ENCODE peak calls at places on chromosome 21, in four cellular contexts. M, L, G and B are unnamed samples.

GRCh38 chr21:25709684-25710265 is 24.9 kb downstream of the ATP5PF start:
- DNase-seq in G (no peak), M (no peak), L (no peak), B (no peak)

GRCh38 chr21:25871566-25871965 is 136.8 kb downstream of the GABPA start:
- DNase-seq in G (no peak), L (no peak), M (no peak), B (no peak)

GRCh38 chr21:25858328-25858727 is 123.6 kb downstream of the GABPA start:
- DNase-seq in G (no peak), M (no peak), L (no peak), B (no peak)

GRCh38 chr21:28991861-28992525 is 684 bp downstream of the LTN1 start:
- DNase-seq in L (no peak), M (no peak), G (no peak), B (no peak)

GRCh38 chr21:14880922-14881321 is 183.9 kb downstream of the NRIP1 start:
- DNase-seq in M (peak; percentile 54), L (no peak), G (no peak), B (peak; percentile 73)

GRCh38 chr21:42695324-42696025 is 42.1 kb downstream of the PDE9A start:
- DNase-seq in L (no peak), G (no peak), M (peak; percentile 75), B (peak; percentile 32)

GRCh38 chr21:21622460-21623234 is 624.4 kb downstream of the NCAM2 start:
- DNase-seq in L (no peak), M (no peak), G (no peak), B (no peak)

GRCh38 chr21:40335689-40336088 is 468.5 kb downstream of the PCP4 start:
- DNase-seq in G (no peak), M (no peak), L (no peak), B (no peak)

GRCh38 chr21:42657676-42658319 is 4.4 kb downstream of the PDE9A start:
- DNase-seq in L (no peak), M (no peak), G (no peak), B (no peak)

GRCh38 chr21:28160378-28160777 is 832.3 kb downstream of the LTN1 start:
- DNase-seq in L (no peak), G (peak; percentile 70), M (peak; percentile 28), B (peak; percentile 13)

GRCh38 chr21:20024727-20025126 is 973.5 kb upstream of the NCAM2 start:
- DNase-seq in L (no peak), M (no peak), G (no peak), B (no peak)

GRCh38 chr21:42232176-42232825 is 13.4 kb downstream of the ABCG1 start:
- DNase-seq in M (no peak), G (no peak), L (no peak), B (no peak)

GRCh38 chr21:22795644-22796043 is 1797.4 kb downstream of the NCAM2 start:
- DNase-seq in G (no peak), L (no peak), M (no peak), B (no peak)

GRCh38 chr21:29481641-29482040 is 182.9 kb downstream of the BACH1 start:
- DNase-seq in G (no peak), M (peak; percentile 31), L (no peak), B (peak; percentile 52)

GRCh38 chr21:26747216-26747615 is 98.0 kb downstream of the ADAMTS1 start:
- DNase-seq in G (no peak), L (no peak), M (no peak), B (no peak)

GRCh38 chr21:31490471-31490870 is 146.4 kb upstream of the TIAM1 start:
- DNase-seq in M (no peak), L (no peak), G (no peak), B (no peak)

GRCh38 chr21:29133796-29134195 is 3.4 kb downstream of the MAP3K7CL start:
- DNase-seq in G (no peak), M (no peak), L (no peak), B (peak; percentile 72)

GRCh38 chr21:16304700-16305099 is 574.9 kb downstream of the USP25 start:
- DNase-seq in L (no peak), G (no peak), M (no peak), B (peak; percentile 28)

GRCh38 chr21:25985990-25986389 is 184.6 kb downstream of the APP start:
- DNase-seq in G (no peak), M (no peak), L (no peak), B (no peak)

GRCh38 chr21:14712121-14712520 is 166.0 kb upstream of the SAMSN1 start:
- DNase-seq in M (no peak), L (no peak), G (no peak), B (peak; percentile 92)

GRCh38 chr21:27429612-27430361 is 462.9 kb upstream of the ADAMTS5 start:
- DNase-seq in G (no peak), M (peak; percentile 75), L (no peak), B (peak; percentile 60)

GRCh38 chr21:9839011-9839661 is 682.2 kb upstream of the TPTE start:
- DNase-seq in L (peak; percentile 93), G (no peak), M (no peak), B (no peak)

GRCh38 chr21:14833952-14834351 is 230.8 kb downstream of the NRIP1 start:
- DNase-seq in M (no peak), L (no peak), G (no peak), B (no peak)

GRCh38 chr21:28550057-28550825 is 442.4 kb downstream of the LTN1 start:
- DNase-seq in L (no peak), M (no peak), G (no peak), B (no peak)

GRCh38 chr21:26389971-26390641 is 183.0 kb downstream of the CYYR1 start:
- DNase-seq in G (no peak), L (no peak), M (peak; percentile 26), B (peak; percentile 58)

GRCh38 chr21:41593784-41594138 is 85.8 kb upstream of the TMPRSS2 start:
- DNase-seq in M (no peak), L (no peak), G (no peak), B (no peak)

GRCh38 chr21:26752849-26753248 is 92.4 kb downstream of the ADAMTS1 start:
- DNase-seq in M (no peak), G (no peak), L (no peak), B (no peak)

GRCh38 chr21:15667010-15667409 is 62.8 kb upstream of the USP25 start:
- DNase-seq in L (no peak), M (peak; percentile 46), G (no peak), B (peak; percentile 74)

GRCh38 chr21:41766883-41767605 is at the start of gene RIPK4:
- DNase-seq in L (no peak), M (peak; percentile 47), G (no peak), B (no peak)

GRCh38 chr21:15063081-15063820 is 1.5 kb downstream of the NRIP1 start:
- DNase-seq in G (no peak), M (no peak), L (no peak), B (peak; percentile 48)

GRCh38 chr21:25966308-25966707 is 204.3 kb downstream of the APP start:
- DNase-seq in M (no peak), G (no peak), L (no peak), B (no peak)

GRCh38 chr21:25878334-25878733 is 143.6 kb downstream of the GABPA start:
- DNase-seq in M (peak; percentile 7), L (peak; percentile 31), G (no peak), B (peak; percentile 32)

GRCh38 chr21:15682182-15682895 is 47.4 kb upstream of the USP25 start:
- DNase-seq in G (no peak), M (peak; percentile 82), L (no peak), B (peak; percentile 91)

GRCh38 chr21:30415993-30416392 is 9.7 kb downstream of the KRTAP13-3 start:
- DNase-seq in G (no peak), M (no peak), L (no peak), B (no peak)

GRCh38 chr21:22356663-22357062 is 1358.5 kb downstream of the NCAM2 start:
- DNase-seq in M (no peak), L (no peak), G (no peak), B (no peak)

GRCh38 chr21:42360317-42360716 is 6.0 kb downstream of the TFF1 start:
- DNase-seq in G (no peak), M (no peak), L (no peak), B (no peak)

GRCh38 chr21:38334866-38335265 is 78.1 kb downstream of the KCNJ15 start:
- DNase-seq in L (no peak), G (no peak), M (no peak), B (no peak)

GRCh38 chr21:38330671-38331070 is 73.9 kb downstream of the KCNJ15 start:
- DNase-seq in L (no peak), M (no peak), G (no peak), B (no peak)

GRCh38 chr21:38329176-38329575 is 72.4 kb downstream of the KCNJ15 start:
- DNase-seq in L (no peak), G (no peak), M (no peak), B (no peak)

GRCh38 chr21:38337793-38338192 is 81.0 kb downstream of the KCNJ15 start:
- DNase-seq in M (no peak), G (no peak), L (no peak), B (no peak)

GRCh38 chr21:38333290-38334272 is 76.8 kb downstream of the KCNJ15 start:
- DNase-seq in M (peak; percentile 56), L (no peak), G (no peak), B (peak; percentile 66)
- TF ChIP-seq CTCF in M (peak; percentile 44), L (no peak), G (no peak), B (peak; percentile 74)

GRCh38 chr21:17785403-17785788 is 33.8 kb downstream of the C21orf91 start:
- DNase-seq in G (no peak), M (no peak), L (no peak), B (no peak)
- H3K4me3 ChIP-seq in G (no peak overlapping the region), M (no peak overlapping the region), L (no peak overlapping the region), B (no peak overlapping the region)

GRCh38 chr21:43728467-43729390 is 9.8 kb downstream of the PDXK start:
- DNase-seq in G (peak; percentile 99), M (peak; percentile 99), L (peak; percentile 97), B (peak; percentile 99)
- TF ChIP-seq CTCF in G (peak; percentile 56), M (no peak), L (peak; percentile 46), B (peak; percentile 51)

GRCh38 chr21:37006243-37006520 is 320 bp upstream of the RIPPLY3 start:
- DNase-seq in L (no peak), G (no peak), M (no peak), B (no peak)
- H3K4me3 ChIP-seq in L (peak overlapping the region; percentile 53), G (peak overlapping the region; percentile 25), M (peak overlapping the region; percentile 41), B (peak overlapping the region; percentile 47)

DNA sequence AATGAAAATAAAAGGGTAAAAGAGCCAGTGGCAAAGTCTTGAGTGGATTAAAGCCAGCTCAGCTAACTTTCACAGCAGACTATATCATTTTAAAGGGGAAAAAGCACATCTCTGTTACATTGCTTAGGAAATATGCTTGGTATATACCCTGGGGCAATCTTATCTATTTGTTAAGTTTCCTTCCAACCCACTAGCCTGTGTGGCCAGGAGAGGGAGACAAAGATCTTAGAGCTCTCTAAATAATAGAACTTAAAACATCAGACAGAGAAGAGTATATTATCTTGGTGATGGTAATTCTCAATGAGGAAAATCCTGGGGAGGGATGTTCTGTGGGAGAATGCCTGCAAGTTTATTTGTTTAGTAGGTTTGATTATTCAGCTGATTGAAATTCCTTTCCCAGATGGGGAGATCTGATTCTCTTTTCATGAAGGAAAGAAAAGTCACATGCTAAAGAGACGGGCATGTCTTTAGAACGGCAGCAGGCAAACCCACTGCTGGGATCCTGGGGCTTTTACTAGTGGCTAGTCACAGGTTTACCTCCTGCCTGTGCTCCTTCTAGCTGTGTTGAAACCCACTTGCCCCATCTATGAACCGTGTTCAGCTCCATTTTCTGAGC is 3.6 kb downstream of the KCNE2 start:
- DNase-seq in M (peak; percentile 83), G (no peak), L (no peak), B (peak; percentile 86)
- TF ChIP-seq CTCF in M (peak; percentile 80), G (peak; percentile 52), L (peak; percentile 76), B (peak; percentile 85)